ENCODE peak calls at places on chromosomes 4 and X, in eight cellular contexts. N is stimulated activated CD4-positive, alpha-beta T cell treated with anti-CD3 and anti-CD28 coated beads, Interleukin-12 subunit alpha, Interleukin-12 subunit beta, amount 100 ng/mL, for 24 hours; Q is PC-3; Z is AML-193; X is glutamatergic neuron; Y is gastrocnemius medialis; T is T-cell; F is NT2/D1. V is an unnamed sample.

GRCh38 chrX:103918584-103919335 is 43.7 kb upstream of the TMSB15B start:
- DNase-seq in T (peak), Q (peak), Y (peak), Z (peak), F (peak), X (peak), N (peak), V (peak)

GRCh38 chrX:1614927-1615326 is at the start of gene ASMT:
- DNase-seq in T (no peak), X (no peak), Z (no peak), Y (no peak), Q (no peak), F (no peak), N (no peak), V (no peak)

GRCh38 chr4:185229021-185229818 is 19.8 kb downstream of the SNX25 start:
- DNase-seq in T (no peak), F (no peak), Q (no peak), N (no peak), Y (no peak), Z (no peak), X (no peak), V (no peak)

GRCh38 chrX:48461830-48462229 is 8.2 kb downstream of the SLC38A5 start:
- DNase-seq in Z (no peak), T (no peak), F (no peak), X (no peak), Q (no peak), N (no peak), Y (peak), V (no peak)

GRCh38 chr4:75916091-75916661 is 13.9 kb upstream of the PPEF2 start:
- DNase-seq in T (peak), N (no peak), X (peak), Q (peak), Z (peak), F (no peak), Y (no peak), V (no peak)

GRCh38 chrX:68238568-68238967 is 194.7 kb downstream of the OPHN1 start:
- DNase-seq in Q (peak), X (peak), Z (no peak), F (peak), N (no peak), Y (no peak), T (no peak), V (no peak)

GRCh38 chrX:123964155-123964554 is 2.6 kb downstream of the STAG2 start:
- DNase-seq in Q (peak), Z (no peak), X (no peak), T (no peak), Y (no peak), F (no peak), N (no peak), V (no peak)

GRCh38 chrX:52811065-52811625 is at the start of gene XAGE5:
- DNase-seq in F (no peak), Q (no peak), X (no peak), T (no peak), N (no peak), Y (no peak), Z (no peak), V (no peak)

GRCh38 chrX:2526390-2526789 is 25.6 kb upstream of the DHRSX start:
- DNase-seq in F (no peak), T (no peak), Z (no peak), N (no peak), X (no peak), Q (no peak), Y (no peak), V (no peak)

GRCh38 chr4:17708992-17709759 is 72.2 kb downstream of the FAM184B start:
- DNase-seq in T (no peak), X (no peak), F (no peak), Z (no peak), Q (no peak), N (no peak), Y (no peak), V (no peak)

V was measured in NCI-H2107.